ENCODE peak calls at places on chromosomes 2 and 18, in nine cellular contexts. J, L, T, W, K, U, B, Q and H are unnamed samples.

GRCh38 chr18:49747876-49748275 is 65.5 kb downstream of the ACAA2 start:
- DNase-seq in J (no peak), L (no peak), T (no peak), W (peak), K (no peak), U (no peak), B (no peak), Q (no peak), H (no peak)

GRCh38 chr2:168116448-168116847 is 130.9 kb downstream of the STK39 start:
- DNase-seq in J (no peak), L (no peak), T (no peak), W (no peak), K (no peak), U (peak), B (no peak), Q (peak), H (no peak)

GRCh38 chr18:79485788-79486355 is 90.1 kb downstream of the NFATC1 start:
- DNase-seq in J (no peak), L (no peak), T (peak), W (peak), K (no peak), U (peak), B (no peak), Q (no peak), H (peak)

GRCh38 chr2:99488999-99489757 is 639 bp downstream of the REV1 start:
- DNase-seq in J (peak), L (peak), T (peak), W (peak), K (peak), U (peak), B (peak), Q (peak), H (peak)

GRCh38 chr2:176157499-176158305 is 595 bp downstream of the HOXD3 start:
- DNase-seq in J (no peak), L (no peak), T (no peak), W (no peak), K (no peak), U (no peak), B (no peak), Q (peak), H (no peak)

GRCh38 chr2:20674974-20675679 is 8.2 kb downstream of the GDF7 start:
- DNase-seq in J (peak), L (no peak), T (peak), W (peak), K (no peak), U (peak), B (no peak), Q (no peak), H (peak)

GRCh38 chr2:222569826-222570225 is 86.1 kb downstream of the FARSB start:
- DNase-seq in J (no peak), L (no peak), T (peak), W (no peak), K (no peak), U (peak), B (no peak), Q (no peak), H (peak)

GRCh38 chr2:234291765-234292204 is 205.1 kb downstream of the ARL4C start:
- DNase-seq in J (peak), L (no peak), T (peak), W (peak), K (peak), U (peak), B (peak), Q (peak), H (peak)

GRCh38 chr2:3536682-3537632 is 17.6 kb upstream of the ADI1 start:
- DNase-seq in J (peak), L (no peak), T (peak), W (peak), K (peak), U (peak), B (peak), Q (peak), H (peak)

GRCh38 chr2:10325278-10326145 is 22.8 kb downstream of the HPCAL1 start:
- DNase-seq in J (no peak), L (no peak), T (no peak), W (no peak), K (no peak), U (no peak), B (no peak), Q (no peak), H (no peak)

GRCh38 chr2:120988741-120989555 is 253.3 kb downstream of the GLI2 start:
- DNase-seq in J (no peak), L (peak), T (no peak), W (no peak), K (no peak), U (no peak), B (no peak), Q (no peak), H (no peak)

GRCh38 chr2:112811841-112812306 is 24.7 kb downstream of the IL1B start:
- DNase-seq in J (no peak), L (no peak), T (peak), W (peak), K (no peak), U (peak), B (no peak), Q (no peak), H (peak)

GRCh38 chr2:68839260-68839833 is 31.9 kb downstream of the BMP10 start:
- DNase-seq in J (no peak), L (no peak), T (no peak), W (no peak), K (no peak), U (no peak), B (no peak), Q (no peak), H (peak)

GRCh38 chr2:128228894-128229293 is 89.8 kb downstream of the HS6ST1 start:
- DNase-seq in J (no peak), L (no peak), T (no peak), W (no peak), K (no peak), U (no peak), B (no peak), Q (no peak), H (peak)

GRCh38 chr18:74508821-74509225 is 12.7 kb downstream of the CNDP2 start:
- DNase-seq in J (no peak), L (no peak), T (no peak), W (peak), K (no peak), U (no peak), B (no peak), Q (no peak), H (no peak)

GRCh38 chr2:72953976-72954375 is 36.7 kb downstream of the EMX1 start:
- DNase-seq in J (no peak), L (no peak), T (no peak), W (no peak), K (no peak), U (no peak), B (no peak), Q (no peak), H (no peak)

GRCh38 chr2:180520816-180521595 is 459.4 kb upstream of the UBE2E3 start:
- DNase-seq in J (no peak), L (no peak), T (peak), W (peak), K (no peak), U (peak), B (no peak), Q (no peak), H (peak)

GRCh38 chr2:240464514-240465241 is 29.2 kb downstream of the GPC1 start:
- DNase-seq in J (peak), L (no peak), T (no peak), W (no peak), K (peak), U (no peak), B (peak), Q (no peak), H (no peak)

GRCh38 chr2:240462073-240462703 is 26.7 kb downstream of the GPC1 start:
- DNase-seq in J (peak), L (peak), T (no peak), W (no peak), K (peak), U (no peak), B (peak), Q (peak), H (no peak)

GRCh38 chr2:240462704-240463273 is 27.3 kb downstream of the GPC1 start:
- DNase-seq in J (peak), L (no peak), T (no peak), W (no peak), K (no peak), U (no peak), B (peak), Q (no peak), H (no peak)

GRCh38 chr2:240463866-240464481 is 28.5 kb downstream of the GPC1 start:
- DNase-seq in J (peak), L (peak), T (no peak), W (no peak), K (peak), U (no peak), B (peak), Q (no peak), H (no peak)

DNA sequence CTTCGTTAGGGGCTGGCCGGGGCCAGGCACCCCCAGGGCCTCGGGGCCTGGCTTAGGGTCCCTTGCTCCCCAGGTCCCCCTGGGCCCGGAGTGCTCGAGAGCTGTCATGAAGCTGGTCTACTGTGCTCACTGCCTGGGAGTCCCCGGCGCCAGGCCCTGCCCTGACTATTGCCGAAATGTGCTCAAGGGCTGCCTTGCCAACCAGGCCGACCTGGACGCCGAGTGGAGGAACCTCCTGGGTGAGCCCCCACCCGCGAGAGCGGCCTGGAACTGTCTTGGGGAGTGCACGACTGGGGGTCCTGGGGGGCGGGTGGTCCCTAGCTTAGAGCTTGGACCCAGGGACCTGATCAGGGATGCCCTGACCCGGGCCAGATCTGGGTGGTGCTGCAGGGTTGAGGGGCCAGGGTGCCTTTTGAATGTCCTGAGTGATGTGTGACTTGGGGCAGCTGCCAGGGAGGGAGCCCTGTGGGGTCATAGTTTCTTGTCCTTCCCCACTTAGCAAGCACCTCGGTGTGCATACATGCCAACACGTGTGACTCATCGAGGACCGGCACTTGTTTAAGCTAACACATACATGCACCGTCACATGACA is 27.9 kb downstream of the GPC1 start:
- DNase-seq in J (peak), L (peak), T (no peak), W (no peak), K (peak), U (no peak), B (peak), Q (peak), H (peak)
- TF ChIP-seq CTCF in J (no peak), L (no peak), T (no peak), W (no peak), K (no peak), U (no peak), B (no peak), Q (no peak), H (no peak)

GRCh38 chr2:202104286-202104870 is 31.3 kb downstream of the KIAA2012 start:
- DNase-seq in J (no peak), L (no peak), T (peak), W (peak), K (no peak), U (peak), B (no peak), Q (peak), H (peak)
- TF ChIP-seq CTCF in J (peak), L (no peak), T (peak), W (peak), K (no peak), U (peak), B (no peak), Q (peak), H (peak)

GRCh38 chr18:9866627-9867453 is 18.9 kb upstream of the TXNDC2 start:
- DNase-seq in J (no peak), L (no peak), T (no peak), W (no peak), K (no peak), U (no peak), B (no peak), Q (no peak), H (no peak)
- TF ChIP-seq CTCF in J (no peak), L (no peak), T (no peak), W (no peak), K (no peak), U (no peak), B (no peak), Q (no peak), H (no peak)

DNA sequence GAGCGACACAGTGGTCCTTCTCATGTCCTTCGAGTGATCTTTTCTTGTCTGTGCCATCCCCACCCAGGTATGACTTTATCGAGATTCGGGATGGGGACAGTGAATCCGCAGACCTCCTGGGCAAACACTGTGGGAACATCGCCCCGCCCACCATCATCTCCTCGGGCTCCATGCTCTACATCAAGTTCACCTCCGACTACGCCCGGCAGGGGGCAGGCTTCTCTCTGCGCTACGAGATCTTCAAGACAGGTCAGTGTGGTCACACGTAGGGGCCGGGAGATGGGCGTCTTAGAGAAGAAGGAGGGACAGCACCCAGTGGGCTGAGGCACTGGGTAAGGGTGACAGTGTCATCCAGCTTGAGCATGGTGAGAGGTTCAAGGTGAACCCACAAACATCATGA is 33.8 kb downstream of the NRP2 start:
- DNase-seq in J (no peak), L (no peak), T (no peak), W (no peak), K (no peak), U (no peak), B (peak), Q (no peak), H (no peak)
- TF ChIP-seq CTCF in J (peak), L (no peak), T (peak), W (peak), K (no peak), U (peak), B (no peak), Q (no peak), H (no peak)

DNA sequence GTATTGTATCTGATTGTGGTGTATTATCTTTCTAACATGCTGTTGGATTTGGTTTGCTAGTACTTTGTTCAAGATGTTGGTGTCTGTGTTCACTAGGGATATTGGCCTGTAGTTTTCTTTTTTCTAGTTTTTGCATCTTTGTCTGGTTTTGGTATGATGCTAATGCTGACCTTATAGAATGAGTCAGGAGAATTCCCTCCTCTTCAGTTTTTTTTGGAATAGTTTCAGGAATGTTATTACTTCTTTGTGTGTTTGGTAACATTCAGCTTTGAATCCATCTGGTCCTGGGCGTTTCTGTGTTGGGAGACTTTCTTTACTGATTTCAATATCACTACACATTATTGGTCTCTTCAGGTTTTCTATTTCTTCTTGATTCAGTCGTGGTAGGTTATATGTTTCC is 124.2 kb upstream of the EPB41L5 start:
- DNase-seq in J (no peak), L (no peak), T (peak), W (peak), K (no peak), U (peak), B (no peak), Q (no peak), H (peak)
- TF ChIP-seq CTCF in J (no peak), L (no peak), T (no peak), W (no peak), K (no peak), U (no peak), B (no peak), Q (no peak), H (no peak)

DNA sequence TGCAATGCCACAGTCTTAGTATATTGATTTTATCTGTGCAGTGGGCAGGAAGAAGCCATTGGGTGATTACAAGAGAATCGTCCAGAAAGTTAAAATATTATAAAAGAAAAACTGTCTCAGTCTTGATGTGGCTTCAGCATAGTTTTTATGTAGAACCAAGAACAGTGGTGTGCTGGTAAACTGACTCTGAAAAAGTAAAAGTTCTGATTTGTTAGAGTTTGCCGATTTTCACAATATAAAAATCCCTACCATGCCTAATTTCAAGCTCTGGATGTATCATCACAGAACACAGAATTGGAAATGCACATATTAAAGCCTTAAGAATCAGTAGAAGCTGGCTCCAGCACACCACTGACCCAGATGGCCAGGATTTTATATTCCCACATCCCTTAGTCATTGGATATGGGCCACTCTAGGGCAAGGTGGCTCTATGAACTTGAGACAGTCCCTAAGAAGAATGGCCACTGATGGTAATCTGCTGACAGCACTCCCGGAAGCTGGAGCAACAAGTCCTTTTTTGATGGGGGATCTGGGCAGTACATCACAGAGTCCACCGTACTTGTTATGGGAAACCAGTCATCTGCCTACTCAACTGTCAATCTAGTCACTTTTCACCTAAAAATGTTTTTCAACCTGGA is 9.3 kb upstream of the PLEKHM3 start:
- DNase-seq in J (no peak), L (no peak), T (no peak), W (no peak), K (no peak), U (no peak), B (no peak), Q (no peak), H (no peak)
- TF ChIP-seq CTCF in J (no peak), L (no peak), T (no peak), W (no peak), K (no peak), U (no peak), B (no peak), Q (no peak), H (no peak)